ENCODE peak calls at places on chromosomes 7 and 10, in eight cellular contexts. W is NCI-H524; D is colonic mucosa; H is astrocyte; M is EH; R is activated CD4-positive, alpha-beta T cell treated with anti-CD3 and anti-CD28 coated beads, Interleukin-2, amount 10 ng/mL, durations not matched to agents 7 days and 5 days; B is PC-9; K is M059J. I is an unnamed sample.

GRCh38 chr10:78395162-78395561 is 361.5 kb downstream of the RPS24 start:
- DNase-seq in W (no peak), M (no peak), R (no peak), B (no peak), H (no peak), K (no peak), D (no peak), I (no peak)

GRCh38 chr10:80622153-80622552 is 84.5 kb downstream of the SH2D4B start:
- DNase-seq in R (no peak), K (no peak), M (no peak), W (no peak), D (no peak), B (no peak), H (no peak), I (no peak)

GRCh38 chr10:119526149-119526548 is 16.4 kb downstream of the RGS10 start:
- DNase-seq in K (no peak), B (no peak), R (no peak), D (no peak), M (no peak), W (no peak), H (no peak), I (no peak)

GRCh38 chr7:36157506-36158320 is 4.7 kb downstream of the EEPD1 start:
- DNase-seq in M (no peak), R (no peak), D (no peak), K (no peak), W (no peak), H (no peak), B (peak; percentile 81), I (no peak)

GRCh38 chr10:69328346-69328687 is 50.0 kb downstream of the HK1 start:
- DNase-seq in K (no peak), D (no peak), M (no peak), W (no peak), R (no peak), H (no peak), B (no peak), I (no peak)

GRCh38 chr10:132395704-132396494 is 1.1 kb upstream of the PWWP2B start:
- DNase-seq in K (peak; percentile 39), D (peak; percentile 83), W (no peak), M (no peak), B (no peak), H (no peak), R (no peak), I (no peak)

GRCh38 chr10:124636271-124636993 is 107.7 kb downstream of the FAM53B start:
- DNase-seq in D (no peak), M (no peak), K (no peak), H (no peak), R (peak; percentile 38), B (no peak), W (no peak), I (no peak)

GRCh38 chr10:79127151-79127961 is 58.6 kb downstream of the ZMIZ1 start:
- DNase-seq in M (peak; percentile 76), B (peak; percentile 95), H (peak; percentile 77), R (no peak), W (no peak), K (peak; percentile 87), D (peak; percentile 67), I (no peak)

GRCh38 chr10:75632750-75633462 is 201.5 kb downstream of the LRMDA start:
- DNase-seq in D (no peak), R (no peak), H (no peak), W (no peak), K (no peak), M (no peak), B (no peak), I (no peak)

GRCh38 chr10:77168161-77168560 is 469.4 kb downstream of the KCNMA1 start:
- DNase-seq in M (no peak), W (no peak), D (peak; percentile 28), H (no peak), B (peak; percentile 76), R (no peak), K (no peak), I (no peak)

GRCh38 chr7:144824360-144824759 is 11.5 kb downstream of the TPK1 start:
- DNase-seq in R (no peak), M (peak; percentile 72), K (peak; percentile 69), D (no peak), H (peak; percentile 80), W (no peak), B (peak; percentile 65), I (no peak)

GRCh38 chr10:119705434-119705831 is 20.4 kb upstream of the INPP5F start:
- DNase-seq in K (no peak), D (no peak), B (no peak), R (peak; percentile 25), H (no peak), W (no peak), M (no peak), I (no peak)

GRCh38 chr7:74289018-74289659 is at the start of gene CLIP2:
- DNase-seq in M (peak; percentile 81), H (peak; percentile 75), R (peak; percentile 71), W (peak; percentile 23), B (no peak), K (peak; percentile 77), D (peak; percentile 84), I (peak; percentile 60)

GRCh38 chr7:155439311-155440017 is 18.5 kb upstream of the EN2 start:
- DNase-seq in R (no peak), B (no peak), M (no peak), W (no peak), D (no peak), K (no peak), H (no peak), I (no peak)

GRCh38 chr7:98470131-98470985 is 69.5 kb upstream of the BAIAP2L1 start:
- DNase-seq in K (no peak), W (no peak), M (peak; percentile 4), D (peak; percentile 78), H (no peak), R (peak; percentile 9), B (no peak), I (no peak)

GRCh38 chr7:40469481-40469880 is 334.7 kb downstream of the SUGCT start:
- DNase-seq in R (no peak), M (peak; percentile 98), W (no peak), H (peak; percentile 94), K (peak; percentile 90), D (no peak), B (no peak), I (no peak)

GRCh38 chr10:856405-857157 is 74.9 kb downstream of the LARP4B start:
- DNase-seq in D (no peak), H (no peak), R (no peak), K (no peak), W (no peak), B (no peak), M (no peak), I (no peak)

GRCh38 chr7:129434846-129435318 is 650 bp downstream of the STRIP2 start:
- DNase-seq in M (peak; percentile 28), B (no peak), R (peak; percentile 7), W (no peak), H (no peak), K (peak; percentile 50), D (no peak), I (no peak)

GRCh38 chr7:131355917-131356777 is 28.5 kb downstream of the MKLN1 start:
- DNase-seq in B (no peak), R (no peak), H (no peak), M (no peak), W (no peak), K (no peak), D (peak; percentile 65), I (no peak)

GRCh38 chr7:41730668-41731067 is 27.8 kb upstream of the INHBA start:
- DNase-seq in M (peak; percentile 73), B (no peak), D (no peak), H (no peak), W (no peak), K (peak; percentile 79), R (no peak), I (no peak)

GRCh38 chr10:78757542-78757941 is 311.2 kb upstream of the ZMIZ1 start:
- DNase-seq in D (no peak), M (peak; percentile 94), W (no peak), R (no peak), B (peak; percentile 68), K (peak; percentile 34), H (peak; percentile 94), I (no peak)

GRCh38 chr10:93993782-93994668 is at the start of gene PLCE1:
- DNase-seq in D (peak; percentile 73), B (peak; percentile 42), K (peak; percentile 61), M (peak; percentile 56), H (no peak), R (no peak), W (peak; percentile 8), I (no peak)

GRCh38 chr10:44971935-44972792 is 6.4 kb downstream of the DEPP1 start:
- DNase-seq in M (no peak), H (no peak), D (no peak), K (no peak), W (no peak), R (no peak), B (no peak), I (no peak)